ENCODE peak calls at places on chromosomes 11 and 22, in seven cellular contexts. B is HCT116, I is SK-N-SH, L is H1, A is K562, G is GM12878, N is HepG2. O is an unnamed sample.

GRCh38 chr11:127683321-127683720 is 682.8 kb upstream of the KIRREL3 start:
- DNase-seq in B (no peak), I (peak; percentile 16), L (no peak), A (no peak), G (no peak), N (no peak), O (no peak)

GRCh38 chr11:22634897-22635629 is 9.4 kb upstream of the FANCF start:
- DNase-seq in B (no peak), I (no peak), L (no peak), A (no peak), G (no peak), N (peak; percentile 96), O (peak; percentile 13)

GRCh38 chr22:30310881-30311771 is 15.6 kb downstream of the TBC1D10A start:
- DNase-seq in B (no peak), I (no peak), L (no peak), A (no peak), G (no peak), N (no peak), O (no peak)

GRCh38 chr11:79263001-79263400 is 177.8 kb downstream of the TENM4 start:
- DNase-seq in B (no peak), I (no peak), L (no peak), A (no peak), G (no peak), N (no peak), O (no peak)

GRCh38 chr11:125102025-125102424 is 9.4 kb downstream of the TMEM218 start:
- DNase-seq in B (no peak), I (no peak), L (no peak), A (no peak), G (no peak), N (no peak), O (no peak)

GRCh38 chr11:128520206-128520885 is 67.0 kb downstream of the ETS1 start:
- DNase-seq in B (no peak), I (no peak), L (no peak), A (no peak), G (no peak), N (no peak), O (no peak)

GRCh38 chr11:95283653-95284052 is 52.7 kb upstream of the SESN3 start:
- DNase-seq in B (no peak), I (no peak), L (no peak), A (no peak), G (no peak), N (no peak), O (no peak)

GRCh38 chr22:20319041-20319744 is 667 bp downstream of the DGCR6L start:
- DNase-seq in B (no peak), I (peak; percentile 43), L (no peak), A (peak; percentile 71), G (no peak), N (no peak), O (peak; percentile 37)

GRCh38 chr22:35183917-35184316 is 73.4 kb upstream of the HMGXB4 start:
- DNase-seq in B (no peak), I (no peak), L (no peak), A (no peak), G (no peak), N (no peak), O (no peak)

GRCh38 chr11:77044886-77045285 is 10.7 kb downstream of the B3GNT6 start:
- DNase-seq in B (no peak), I (no peak), L (no peak), A (no peak), G (no peak), N (no peak), O (no peak)

GRCh38 chr11:101049123-101049522 is 80.5 kb downstream of the PGR start:
- DNase-seq in B (no peak), I (no peak), L (no peak), A (no peak), G (no peak), N (no peak), O (no peak)

GRCh38 chr22:19873138-19873959 is 18.7 kb upstream of the GNB1L start:
- DNase-seq in B (no peak), I (peak; percentile 25), L (no peak), A (no peak), G (no peak), N (no peak), O (no peak)

GRCh38 chr11:14972581-14973490 is 685 bp upstream of the CALCA start:
- DNase-seq in B (no peak), I (peak; percentile 37), L (no peak), A (no peak), G (no peak), N (no peak), O (no peak)

GRCh38 chr22:17095538-17095937 is 10.7 kb downstream of the IL17RA start:
- DNase-seq in B (no peak), I (peak; percentile 61), L (no peak), A (peak; percentile 57), G (no peak), N (no peak), O (no peak)

GRCh38 chr11:60889869-60890311 is 16.5 kb downstream of the PRPF19 start:
- DNase-seq in B (no peak), I (no peak), L (no peak), A (no peak), G (no peak), N (no peak), O (no peak)

GRCh38 chr11:60890696-60891095 is 15.7 kb downstream of the PRPF19 start:
- DNase-seq in B (no peak), I (no peak), L (no peak), A (no peak), G (no peak), N (no peak), O (no peak)

GRCh38 chr11:60891103-60891741 is 15.2 kb downstream of the PRPF19 start:
- DNase-seq in B (no peak), I (no peak), L (no peak), A (peak; percentile 68), G (no peak), N (no peak), O (no peak)

DNA sequence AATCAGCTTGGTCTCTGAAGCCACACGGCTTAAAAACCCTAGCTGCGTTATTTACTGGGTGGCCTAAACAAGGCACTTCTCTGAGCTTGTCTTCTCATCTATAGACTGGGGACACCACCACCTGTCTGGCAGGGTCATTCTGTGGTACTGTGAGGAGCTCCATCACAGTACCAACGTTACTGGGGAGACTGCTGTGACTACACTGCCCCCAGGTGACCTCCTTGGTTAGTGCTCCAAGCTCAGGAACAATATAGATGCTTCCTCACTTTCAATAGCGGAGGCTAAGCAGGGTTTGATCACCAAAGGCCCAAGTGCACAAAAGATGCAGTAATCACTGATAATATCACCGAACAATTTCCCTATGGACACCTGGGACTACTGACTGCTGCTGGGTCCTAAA is 18.9 kb downstream of the PRPF19 start:
- DNase-seq in B (peak; percentile 31), I (peak; percentile 63), L (no peak), A (peak; percentile 66), G (no peak), N (peak; percentile 66), O (peak; percentile 83)
- TF ChIP-seq JUND in B (no peak), I (no peak), L (no peak), A (no peak), G (no peak), N (no peak), O (no peak)

GRCh38 chr22:25564979-25565677 is 653 bp downstream of the GRK3 start:
- DNase-seq in B (no peak), I (peak; percentile 73), L (peak; percentile 36), A (no peak), G (no peak), N (no peak), O (peak; percentile 20)
- TF ChIP-seq JUND in B (no peak), I (no peak), L (no peak), A (no peak), G (no peak), N (no peak), O (no peak)

GRCh38 chr11:130166457-130166784 is 6.8 kb downstream of the ST14 start:
- DNase-seq in B (peak; percentile 82), I (peak; percentile 46), L (no peak), A (no peak), G (no peak), N (peak; percentile 33), O (no peak)
- TF ChIP-seq JUND in B (peak; percentile 89), I (peak; percentile 77), L (no peak), A (peak; percentile 58), G (no peak), N (no peak), O (no peak)

GRCh38 chr11:65491614-65492386 is 7.0 kb upstream of the MALAT1 start:
- DNase-seq in B (peak; percentile 93), I (no peak), L (no peak), A (peak; percentile 66), G (no peak), N (no peak), O (no peak)

GRCh38 chr11:65488273-65489058 is 10.4 kb upstream of the MALAT1 start:
- DNase-seq in B (no peak), I (no peak), L (no peak), A (no peak), G (no peak), N (no peak), O (no peak)

GRCh38 chr11:65489061-65489705 is 9.7 kb upstream of the MALAT1 start:
- DNase-seq in B (no peak), I (no peak), L (no peak), A (no peak), G (no peak), N (peak; percentile 84), O (no peak)

GRCh38 chr11:65491163-65491465 is 7.7 kb upstream of the MALAT1 start:
- DNase-seq in B (no peak), I (no peak), L (no peak), A (no peak), G (no peak), N (no peak), O (no peak)

GRCh38 chr11:65489706-65490310 is 9.0 kb upstream of the MALAT1 start:
- DNase-seq in B (no peak), I (no peak), L (no peak), A (no peak), G (no peak), N (peak; percentile 89), O (no peak)
- TF ChIP-seq JUND in B (no peak), I (no peak), L (no peak), A (no peak), G (no peak), N (no peak), O (no peak)

DNA sequence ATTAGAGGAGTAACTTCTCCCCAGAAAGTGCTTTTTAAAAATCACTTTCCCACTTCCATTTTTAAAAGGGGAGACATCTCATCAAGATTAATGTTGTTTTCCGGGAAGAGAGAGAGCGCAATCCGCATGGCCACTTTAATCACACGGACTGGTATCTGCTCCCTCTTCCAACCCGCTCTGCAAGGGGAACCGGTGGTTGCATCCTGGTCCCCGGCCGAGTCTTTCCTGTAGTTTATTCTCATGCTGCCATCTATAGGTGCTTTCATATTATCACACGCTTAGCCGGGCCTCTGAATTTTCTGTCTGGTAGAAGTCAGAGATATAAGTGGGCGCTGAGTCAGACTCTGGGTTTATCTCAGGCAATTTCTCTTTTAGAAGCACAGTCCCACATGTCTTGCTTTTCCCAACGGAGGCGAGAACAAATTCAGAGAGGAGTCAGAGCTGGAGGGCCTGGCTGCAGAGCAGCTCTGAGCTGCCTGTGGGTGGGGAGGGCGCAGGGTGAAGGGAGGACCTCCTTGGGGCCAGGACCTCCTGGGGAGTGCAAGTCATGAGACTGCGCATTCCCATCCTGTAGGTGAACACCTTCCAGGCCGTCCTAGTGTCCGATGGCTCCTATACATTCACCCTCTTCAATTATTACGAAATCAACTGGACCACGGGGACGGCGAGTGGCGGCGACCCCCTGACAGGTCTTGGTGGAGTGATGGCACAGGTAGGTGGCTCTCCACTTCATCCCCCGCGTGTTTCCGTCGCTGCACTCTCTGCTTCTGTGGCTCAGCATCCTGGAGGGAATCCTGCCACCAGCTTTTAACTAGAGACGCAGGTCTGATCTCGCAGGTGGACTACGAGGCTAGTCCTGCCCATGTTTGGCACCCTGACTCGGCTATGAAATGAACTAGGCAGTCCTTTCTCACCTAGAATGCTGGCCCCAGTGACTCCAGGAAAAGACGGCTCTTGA is 11.7 kb downstream of the TECTA start:
- DNase-seq in B (peak; percentile 35), I (peak; percentile 85), L (peak; percentile 57), A (peak; percentile 22), G (no peak), N (peak; percentile 52), O (peak; percentile 86)
- TF ChIP-seq JUND in B (no peak), I (no peak), L (no peak), A (no peak), G (no peak), N (no peak), O (no peak)